ENCODE peak calls at places on chromosomes 3 and 15, in four cellular contexts. N is WTC11, F is HepG2, Q is K562. U is an unnamed sample.

GRCh38 chr15:84575493-84575892 is 25.3 kb upstream of the ZSCAN2 start:
- DNase-seq in N (no peak), F (no peak), Q (no peak), U (no peak)

GRCh38 chr15:96230557-96231181 is 99.8 kb upstream of the NR2F2 start:
- DNase-seq in N (no peak), F (no peak), Q (no peak), U (no peak)

GRCh38 chr15:43499635-43500034 is 6.7 kb upstream of the TP53BP1 start:
- DNase-seq in N (no peak), F (no peak), Q (no peak), U (no peak)

GRCh38 chr3:110881069-110881468 is 190.5 kb upstream of the NECTIN3 start:
- DNase-seq in N (peak; percentile 39), F (peak; percentile 63), Q (no peak), U (peak; percentile 34)

GRCh38 chr3:112604536-112604935 is 36.4 kb downstream of the CCDC80 start:
- DNase-seq in N (no peak), F (no peak), Q (no peak), U (no peak)

GRCh38 chr15:47412802-47413201 is 304.5 kb upstream of the SEMA6D start:
- DNase-seq in N (no peak), F (no peak), Q (no peak), U (no peak)

GRCh38 chr3:150783334-150783733 is 20.4 kb upstream of the SIAH2 start:
- DNase-seq in N (no peak), F (no peak), Q (no peak), U (no peak)

GRCh38 chr15:101614001-101614585 is 38.1 kb downstream of the TM2D3 start:
- DNase-seq in N (no peak), F (no peak), Q (no peak), U (no peak)

GRCh38 chr3:129409541-129409940 is 18.9 kb downstream of the EFCAB12 start:
- DNase-seq in N (no peak), F (no peak), Q (no peak), U (no peak)

GRCh38 chr3:94294806-94295205 is 231.9 kb downstream of the NSUN3 start:
- DNase-seq in N (no peak), F (no peak), Q (no peak), U (no peak)

GRCh38 chr15:75656331-75656730 is 8.6 kb downstream of the SNX33 start:
- DNase-seq in N (no peak), F (no peak), Q (no peak), U (no peak)

GRCh38 chr3:194058189-194058571 is 77.8 kb upstream of the HES1 start:
- DNase-seq in N (peak; percentile 82), F (peak; percentile 65), Q (peak; percentile 26), U (peak; percentile 25)

GRCh38 chr3:183794452-183794851 is 30.9 kb downstream of the MAP6D1 start:
- DNase-seq in N (no peak), F (no peak), Q (no peak), U (no peak)

GRCh38 chr3:129382366-129382765 is 46.1 kb downstream of the EFCAB12 start:
- DNase-seq in N (no peak), F (no peak), Q (no peak), U (no peak)

GRCh38 chr15:69861331-69862171 is 236.2 kb downstream of the TLE3 start:
- DNase-seq in N (no peak), F (no peak), Q (no peak), U (no peak)

GRCh38 chr3:187931111-187931510 is 185.8 kb upstream of the BCL6 start:
- DNase-seq in N (no peak), F (no peak), Q (no peak), U (no peak)

GRCh38 chr3:187931770-187932278 is 186.6 kb upstream of the BCL6 start:
- DNase-seq in N (no peak), F (no peak), Q (no peak), U (no peak)

GRCh38 chr3:187929115-187929828 is 184.0 kb upstream of the BCL6 start:
- DNase-seq in N (no peak), F (no peak), Q (no peak), U (no peak)

GRCh38 chr3:187927565-187927964 is 182.3 kb upstream of the BCL6 start:
- DNase-seq in N (no peak), F (no peak), Q (no peak), U (no peak)

DNA sequence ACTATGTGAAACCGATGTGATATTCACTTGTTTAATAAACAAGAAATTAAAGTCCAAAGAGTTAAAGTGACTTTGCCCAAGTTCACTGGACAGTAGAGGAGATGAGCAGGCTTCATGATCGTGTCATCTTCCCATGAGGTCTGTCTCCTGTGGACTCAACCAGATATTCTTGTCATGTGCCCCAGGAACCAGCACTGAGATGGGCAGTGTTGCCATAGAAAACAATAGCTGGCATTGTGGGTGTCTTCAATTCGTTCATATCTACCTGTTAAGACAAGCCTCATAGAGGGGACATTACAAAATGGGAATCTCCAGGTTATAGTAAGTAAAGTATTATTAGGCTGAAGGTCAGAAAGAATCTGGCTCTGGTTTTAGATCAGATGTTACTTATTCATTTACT is 184.8 kb upstream of the BCL6 start:
- DNase-seq in N (no peak), F (no peak), Q (no peak), U (no peak)
- TF ChIP-seq ELF4 in N (no peak), F (no peak), Q (no peak), U (no peak)

GRCh38 chr3:141955163-141955562 is 78.7 kb downstream of the ATP1B3 start:
- DNase-seq in N (no peak), F (no peak), Q (no peak), U (no peak)
- TF ChIP-seq ELF4 in N (no peak), F (no peak), Q (no peak), U (no peak)

DNA sequence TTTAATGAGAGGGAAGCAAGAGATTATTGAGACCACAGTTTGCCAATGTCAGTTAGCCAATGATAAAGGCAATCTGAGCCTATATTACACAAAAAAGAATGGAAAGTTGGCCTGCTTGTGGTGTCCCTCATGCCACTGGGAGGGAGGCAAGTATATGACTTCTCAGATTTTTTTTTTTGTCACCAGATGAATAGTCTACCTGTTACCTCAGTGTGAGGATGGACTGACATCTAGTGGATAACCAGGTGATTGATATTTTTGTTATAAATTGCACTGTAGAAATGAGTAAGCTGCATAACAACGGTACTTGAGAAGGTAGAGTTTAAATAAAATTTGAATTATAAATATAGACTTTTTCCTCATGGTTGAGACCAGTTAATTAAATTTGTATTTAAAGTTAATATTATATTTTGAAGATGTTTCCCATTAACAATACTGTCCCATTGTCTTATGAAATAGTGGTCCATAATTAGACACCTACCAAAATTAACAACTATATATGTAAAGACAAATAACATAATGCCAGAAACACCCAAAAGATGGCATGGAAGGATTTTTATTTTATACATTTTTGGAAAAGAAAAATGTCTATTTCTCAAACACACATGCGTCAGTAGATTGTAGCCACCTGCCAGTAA is 237.8 kb upstream of the GADL1 start:
- DNase-seq in N (no peak), F (peak; percentile 39), Q (no peak), U (peak; percentile 8)
- TF ChIP-seq ELF4 in N (no peak), F (no peak), Q (no peak), U (no peak)

GRCh38 chr3:114157321-114157720 is 21.5 kb downstream of the DRD3 start:
- DNase-seq in N (no peak), F (no peak), Q (no peak), U (no peak)

GRCh38 chr3:114152519-114153151 is 26.2 kb downstream of the DRD3 start:
- DNase-seq in N (peak; percentile 90), F (peak; percentile 61), Q (peak; percentile 61), U (peak; percentile 79)

GRCh38 chr3:114154321-114154821 is 24.5 kb downstream of the DRD3 start:
- DNase-seq in N (peak; percentile 47), F (no peak), Q (no peak), U (no peak)

GRCh38 chr3:114151091-114151490 is 27.8 kb downstream of the DRD3 start:
- DNase-seq in N (no peak), F (no peak), Q (no peak), U (no peak)

GRCh38 chr3:114155370-114155821 is 23.5 kb downstream of the DRD3 start:
- DNase-seq in N (peak; percentile 55), F (peak; percentile 21), Q (peak; percentile 35), U (peak; percentile 44)
- TF ChIP-seq ELF4 in N (no peak), F (no peak), Q (no peak), U (no peak)

DNA sequence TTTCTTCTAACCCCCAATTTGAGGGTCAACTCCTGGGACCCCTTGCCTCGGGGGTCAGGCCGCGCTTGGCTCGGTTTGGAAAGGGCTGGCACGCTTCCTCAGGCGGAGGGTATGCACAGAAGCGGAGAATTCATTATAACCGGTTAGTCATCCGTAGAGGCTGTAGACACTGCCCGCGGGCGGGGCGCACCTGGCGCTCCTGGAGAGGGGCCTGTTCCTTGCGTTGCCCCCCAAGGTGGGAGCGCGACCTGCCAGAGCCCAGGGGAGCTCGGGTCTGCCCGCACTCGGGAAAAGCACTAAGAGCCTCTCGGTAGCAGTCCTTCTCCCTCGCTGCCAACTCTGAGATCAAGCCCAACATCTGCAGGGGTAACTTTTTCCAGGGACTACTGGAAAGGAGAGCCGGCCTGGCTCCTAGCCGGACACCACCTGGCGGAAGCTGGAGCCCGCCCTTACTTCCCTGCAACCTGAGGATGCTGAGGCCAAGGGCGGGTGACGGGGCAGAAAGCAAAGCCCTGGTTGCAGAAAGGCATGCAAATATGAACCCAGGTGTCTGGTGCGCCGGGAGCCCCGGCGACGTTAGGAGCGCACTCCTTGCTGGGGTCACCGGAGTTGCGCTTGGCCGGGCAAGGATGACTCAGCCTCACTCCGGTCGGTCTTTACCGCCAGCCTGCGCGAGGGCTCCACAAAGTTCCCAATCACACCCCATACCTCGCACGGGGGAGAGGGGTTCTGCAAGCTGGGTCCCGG is 1.5 kb upstream of the CACNA2D3 start:
- DNase-seq in N (peak; percentile 59), F (no peak), Q (no peak), U (peak; percentile 29)
- TF ChIP-seq ELF4 in N (no peak), F (no peak), Q (no peak), U (no peak)

GRCh38 chr3:69806735-69807438 is 67.6 kb downstream of the MITF start:
- DNase-seq in N (no peak), F (no peak), Q (no peak), U (no peak)
- TF ChIP-seq ELF4 in N (no peak), F (no peak), Q (no peak), U (no peak)

DNA sequence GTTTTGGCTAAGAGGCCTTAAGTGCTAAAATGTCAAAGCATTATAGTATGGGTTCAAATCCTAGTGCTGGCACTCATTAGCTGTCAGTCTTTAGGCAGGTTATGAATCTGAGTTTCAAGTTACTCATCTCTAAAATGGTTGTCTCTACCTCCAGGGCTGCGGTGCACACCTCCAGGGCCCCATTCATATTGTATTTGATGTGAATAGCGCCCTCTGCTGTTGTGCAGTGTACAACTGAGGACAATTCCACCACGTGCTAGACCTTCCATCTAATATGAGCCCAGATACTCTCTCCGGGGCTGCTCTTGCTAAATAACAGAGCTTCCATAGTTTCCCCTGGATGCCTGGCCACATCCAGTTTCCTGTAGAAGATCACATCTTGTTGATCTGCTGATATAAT is 54.3 kb downstream of the OXNAD1 start:
- DNase-seq in N (peak; percentile 67), F (peak; percentile 25), Q (peak; percentile 84), U (peak; percentile 58)
- TF ChIP-seq ELF4 in N (no peak), F (no peak), Q (no peak), U (no peak)

GRCh38 chr15:72947709-72948108 is 104.6 kb upstream of the NEO1 start:
- DNase-seq in N (no peak), F (no peak), Q (no peak), U (no peak)
- TF ChIP-seq ELF4 in N (no peak), F (no peak), Q (no peak), U (no peak)

U was measured in HEK293T.